ENCODE peak calls at places on chromosomes 11 and 22, in eight cellular contexts. One of them, this sample, is unnamed.
A peak's percentile ranks its signal among the peaks of the same experiment; 100 is the strongest.

GRCh38 chr11:15622231-15622890 is 507.6 kb downstream of the INSC start:
- DNase-seq in right lobe of liver: no peak
- DNase-seq in PC-9: no peak
- DNase-seq in body of pancreas: no peak
- DNase-seq in heart left ventricle: no peak
- DNase-seq in OCI-LY7: no peak
- DNase-seq in mucosa of descending colon: no peak
- DNase-seq in ascending aorta: no peak
- DNase-seq in this sample: no peak

GRCh38 chr11:88435405-88435804 is 97.9 kb upstream of the CTSC start:
- DNase-seq in ascending aorta: no peak
- DNase-seq in heart left ventricle: no peak
- DNase-seq in PC-9: no peak
- DNase-seq in right lobe of liver: no peak
- DNase-seq in body of pancreas: no peak
- DNase-seq in OCI-LY7: no peak
- DNase-seq in mucosa of descending colon: no peak
- DNase-seq in this sample: no peak

GRCh38 chr11:99277281-99277680 is 256.5 kb downstream of the CNTN5 start:
- DNase-seq in heart left ventricle: no peak
- DNase-seq in body of pancreas: no peak
- DNase-seq in PC-9: no peak
- DNase-seq in ascending aorta: no peak
- DNase-seq in right lobe of liver: no peak
- DNase-seq in OCI-LY7: no peak
- DNase-seq in mucosa of descending colon: no peak
- DNase-seq in this sample: no peak

GRCh38 chr22:17074648-17075002 is 10.2 kb upstream of the IL17RA start:
- DNase-seq in mucosa of descending colon: no peak
- DNase-seq in body of pancreas: no peak
- DNase-seq in PC-9: no peak
- DNase-seq in right lobe of liver: no peak
- DNase-seq in ascending aorta: no peak
- DNase-seq in OCI-LY7: no peak
- DNase-seq in heart left ventricle: no peak
- DNase-seq in this sample: no peak

GRCh38 chr11:85935751-85936150 is 80.6 kb downstream of the CCDC83 start:
- DNase-seq in OCI-LY7: no peak
- DNase-seq in right lobe of liver: no peak
- DNase-seq in heart left ventricle: no peak
- DNase-seq in ascending aorta: no peak
- DNase-seq in body of pancreas: no peak
- DNase-seq in mucosa of descending colon: no peak
- DNase-seq in PC-9: no peak
- DNase-seq in this sample: no peak

GRCh38 chr11:17736921-17737817 is 2.6 kb downstream of the KCNC1 start:
- DNase-seq in heart left ventricle: no peak
- DNase-seq in mucosa of descending colon: peak; percentile 5
- DNase-seq in right lobe of liver: no peak
- DNase-seq in PC-9: no peak
- DNase-seq in OCI-LY7: no peak
- DNase-seq in body of pancreas: no peak
- DNase-seq in ascending aorta: no peak
- DNase-seq in this sample: no peak

GRCh38 chr11:86193297-86194095 is 51.1 kb upstream of the EED start:
- DNase-seq in heart left ventricle: peak; percentile 84
- DNase-seq in right lobe of liver: peak; percentile 76
- DNase-seq in ascending aorta: peak; percentile 19
- DNase-seq in mucosa of descending colon: peak; percentile 61
- DNase-seq in body of pancreas: peak; percentile 72
- DNase-seq in PC-9: peak; percentile 82
- DNase-seq in OCI-LY7: peak; percentile 87
- DNase-seq in this sample: no peak

GRCh38 chr11:94674005-94674491 is 94.1 kb upstream of the AMOTL1 start:
- DNase-seq in PC-9: no peak
- DNase-seq in heart left ventricle: no peak
- DNase-seq in body of pancreas: no peak
- DNase-seq in right lobe of liver: no peak
- DNase-seq in ascending aorta: no peak
- DNase-seq in OCI-LY7: no peak
- DNase-seq in mucosa of descending colon: no peak
- DNase-seq in this sample: no peak

GRCh38 chr11:24457985-24458384 is 38.9 kb upstream of the LUZP2 start:
- DNase-seq in mucosa of descending colon: no peak
- DNase-seq in body of pancreas: no peak
- DNase-seq in ascending aorta: no peak
- DNase-seq in PC-9: no peak
- DNase-seq in OCI-LY7: no peak
- DNase-seq in heart left ventricle: no peak
- DNase-seq in right lobe of liver: no peak
- DNase-seq in this sample: no peak

GRCh38 chr22:48431014-48431413 is 1396.7 kb downstream of the BRD1 start:
- DNase-seq in mucosa of descending colon: no peak
- DNase-seq in PC-9: no peak
- DNase-seq in body of pancreas: no peak
- DNase-seq in right lobe of liver: no peak
- DNase-seq in ascending aorta: no peak
- DNase-seq in OCI-LY7: no peak
- DNase-seq in heart left ventricle: no peak
- DNase-seq in this sample: no peak

GRCh38 chr22:45709004-45709739 is 37.5 kb downstream of the ATXN10 start:
- DNase-seq in OCI-LY7: no peak
- DNase-seq in PC-9: peak; percentile 59
- DNase-seq in ascending aorta: no peak
- DNase-seq in heart left ventricle: no peak
- DNase-seq in body of pancreas: no peak
- DNase-seq in mucosa of descending colon: no peak
- DNase-seq in right lobe of liver: no peak
- DNase-seq in this sample: peak; percentile 61

GRCh38 chr11:31509017-31509411 is 408 bp downstream of the IMMP1L start:
- DNase-seq in ascending aorta: no peak
- DNase-seq in body of pancreas: no peak
- DNase-seq in right lobe of liver: no peak
- DNase-seq in heart left ventricle: no peak
- DNase-seq in PC-9: no peak
- DNase-seq in mucosa of descending colon: no peak
- DNase-seq in OCI-LY7: no peak
- DNase-seq in this sample: no peak

GRCh38 chr11:130721736-130722135 is 194.5 kb downstream of the SNX19 start:
- DNase-seq in body of pancreas: no peak
- DNase-seq in mucosa of descending colon: no peak
- DNase-seq in ascending aorta: no peak
- DNase-seq in right lobe of liver: no peak
- DNase-seq in PC-9: no peak
- DNase-seq in heart left ventricle: no peak
- DNase-seq in OCI-LY7: no peak
- DNase-seq in this sample: no peak

GRCh38 chr22:21443735-21444421 is 23.3 kb upstream of the TMEM191C start:
- DNase-seq in body of pancreas: peak; percentile 89
- DNase-seq in PC-9: no peak
- DNase-seq in OCI-LY7: no peak
- DNase-seq in ascending aorta: no peak
- DNase-seq in heart left ventricle: peak; percentile 16
- DNase-seq in right lobe of liver: peak; percentile 44
- DNase-seq in mucosa of descending colon: peak; percentile 23
- DNase-seq in this sample: no peak

GRCh38 chr11:46492540-46492939 is 101.0 kb upstream of the CHRM4 start:
- DNase-seq in body of pancreas: no peak
- DNase-seq in PC-9: no peak
- DNase-seq in heart left ventricle: no peak
- DNase-seq in right lobe of liver: no peak
- DNase-seq in ascending aorta: no peak
- DNase-seq in OCI-LY7: no peak
- DNase-seq in mucosa of descending colon: peak; percentile 70
- DNase-seq in this sample: peak; percentile 28

GRCh38 chr11:120324932-120325810 is at the start of gene TLCD5:
- DNase-seq in PC-9: peak; percentile 44
- DNase-seq in heart left ventricle: peak; percentile 77
- DNase-seq in mucosa of descending colon: peak; percentile 65
- DNase-seq in OCI-LY7: peak; percentile 48
- DNase-seq in ascending aorta: no peak
- DNase-seq in body of pancreas: peak; percentile 68
- DNase-seq in right lobe of liver: no peak
- DNase-seq in this sample: no peak

GRCh38 chr11:45180158-45180887 is 33.9 kb downstream of the PRDM11 start:
- DNase-seq in OCI-LY7: no peak
- DNase-seq in ascending aorta: no peak
- DNase-seq in PC-9: peak; percentile 63
- DNase-seq in body of pancreas: peak; percentile 80
- DNase-seq in right lobe of liver: peak; percentile 58
- DNase-seq in mucosa of descending colon: peak; percentile 79
- DNase-seq in heart left ventricle: peak; percentile 58
- DNase-seq in this sample: no peak

GRCh38 chr11:111852103-111852502 is 19.3 kb downstream of the ALG9 start:
- DNase-seq in PC-9: no peak
- DNase-seq in heart left ventricle: no peak
- DNase-seq in mucosa of descending colon: no peak
- DNase-seq in body of pancreas: no peak
- DNase-seq in ascending aorta: no peak
- DNase-seq in right lobe of liver: no peak
- DNase-seq in OCI-LY7: no peak
- DNase-seq in this sample: no peak

GRCh38 chr11:111860257-111860656 is 11.1 kb downstream of the ALG9 start:
- DNase-seq in right lobe of liver: no peak
- DNase-seq in ascending aorta: no peak
- DNase-seq in body of pancreas: no peak
- DNase-seq in PC-9: no peak
- DNase-seq in OCI-LY7: no peak
- DNase-seq in mucosa of descending colon: no peak
- DNase-seq in heart left ventricle: no peak
- DNase-seq in this sample: no peak

GRCh38 chr11:111851067-111851466 is 20.3 kb downstream of the ALG9 start:
- DNase-seq in right lobe of liver: peak; percentile 51
- DNase-seq in body of pancreas: no peak
- DNase-seq in heart left ventricle: no peak
- DNase-seq in mucosa of descending colon: no peak
- DNase-seq in PC-9: no peak
- DNase-seq in OCI-LY7: no peak
- DNase-seq in ascending aorta: no peak
- DNase-seq in this sample: no peak

GRCh38 chr11:111851636-111852035 is 19.7 kb downstream of the ALG9 start:
- DNase-seq in OCI-LY7: peak; percentile 15
- DNase-seq in right lobe of liver: no peak
- DNase-seq in PC-9: peak; percentile 51
- DNase-seq in mucosa of descending colon: no peak
- DNase-seq in heart left ventricle: no peak
- DNase-seq in ascending aorta: no peak
- DNase-seq in body of pancreas: no peak
- DNase-seq in this sample: no peak

GRCh38 chr11:111855506-111855905 is 15.9 kb downstream of the ALG9 start:
- DNase-seq in right lobe of liver: no peak
- DNase-seq in mucosa of descending colon: no peak
- DNase-seq in heart left ventricle: no peak
- DNase-seq in PC-9: no peak
- DNase-seq in OCI-LY7: no peak
- DNase-seq in ascending aorta: no peak
- DNase-seq in body of pancreas: no peak
- DNase-seq in this sample: no peak
- H3K36me3 ChIP-seq in right lobe of liver: peaks cover 13% of the 10 kb centered on the region
- H3K36me3 ChIP-seq in mucosa of descending colon: no peaks in the 10 kb centered on the region
- H3K36me3 ChIP-seq in heart left ventricle: no peaks in the 10 kb centered on the region
- H3K36me3 ChIP-seq in PC-9: peaks cover 13% of the 10 kb centered on the region
- H3K36me3 ChIP-seq in OCI-LY7: peaks cover 55% of the 10 kb centered on the region
- H3K36me3 ChIP-seq in ascending aorta: peaks cover 84% of the 10 kb centered on the region
- H3K36me3 ChIP-seq in body of pancreas: peaks cover 15% of the 10 kb centered on the region
- H3K36me3 ChIP-seq in this sample: peaks cover 4% of the 10 kb centered on the region

GRCh38 chr11:64242920-64243854 is 2.3 kb downstream of the FKBP2 start:
- DNase-seq in ascending aorta: no peak
- DNase-seq in heart left ventricle: no peak
- DNase-seq in right lobe of liver: no peak
- DNase-seq in PC-9: no peak
- DNase-seq in mucosa of descending colon: no peak
- DNase-seq in OCI-LY7: no peak
- DNase-seq in body of pancreas: no peak
- DNase-seq in this sample: no peak

GRCh38 chr11:64244107-64244506 is 2.6 kb downstream of the PPP1R14B start:
- DNase-seq in body of pancreas: no peak
- DNase-seq in OCI-LY7: no peak
- DNase-seq in ascending aorta: no peak
- DNase-seq in heart left ventricle: no peak
- DNase-seq in PC-9: no peak
- DNase-seq in right lobe of liver: no peak
- DNase-seq in mucosa of descending colon: no peak
- DNase-seq in this sample: no peak

GRCh38 chr11:64245401-64245796 is 1.3 kb downstream of the PPP1R14B start:
- DNase-seq in mucosa of descending colon: peak; percentile 76
- DNase-seq in ascending aorta: no peak
- DNase-seq in PC-9: no peak
- DNase-seq in right lobe of liver: peak; percentile 72
- DNase-seq in OCI-LY7: peak; percentile 57
- DNase-seq in heart left ventricle: peak; percentile 64
- DNase-seq in body of pancreas: peak; percentile 90
- DNase-seq in this sample: no peak

GRCh38 chr11:64245797-64246623 is 733 bp downstream of the PPP1R14B start:
- DNase-seq in heart left ventricle: peak; percentile 60
- DNase-seq in right lobe of liver: peak; percentile 69
- DNase-seq in body of pancreas: peak; percentile 88
- DNase-seq in PC-9: peak; percentile 96
- DNase-seq in OCI-LY7: peak; percentile 64
- DNase-seq in mucosa of descending colon: peak; percentile 81
- DNase-seq in ascending aorta: peak; percentile 87
- DNase-seq in this sample: no peak

GRCh38 chr11:64244966-64245365 is 1.8 kb downstream of the PPP1R14B start:
- DNase-seq in OCI-LY7: no peak
- DNase-seq in ascending aorta: no peak
- DNase-seq in PC-9: peak; percentile 31
- DNase-seq in right lobe of liver: no peak
- DNase-seq in mucosa of descending colon: no peak
- DNase-seq in heart left ventricle: no peak
- DNase-seq in body of pancreas: no peak
- DNase-seq in this sample: no peak
- H3K4me3 ChIP-seq in OCI-LY7: peak overlapping the region; percentile 88
- H3K4me3 ChIP-seq in ascending aorta: peak overlapping the region; percentile 68
- H3K4me3 ChIP-seq in PC-9: peak overlapping the region; percentile 79
- H3K4me3 ChIP-seq in right lobe of liver: peak overlapping the region; percentile 76
- H3K4me3 ChIP-seq in mucosa of descending colon: no peak overlapping the region
- H3K4me3 ChIP-seq in heart left ventricle: peak overlapping the region; percentile 75
- H3K4me3 ChIP-seq in body of pancreas: no peak overlapping the region
- H3K4me3 ChIP-seq in this sample: peak overlapping the region; percentile 94

GRCh38 chr11:56977324-56977723 is 11.4 kb upstream of the OR5AK2 start:
- DNase-seq in mucosa of descending colon: no peak
- DNase-seq in OCI-LY7: no peak
- DNase-seq in heart left ventricle: no peak
- DNase-seq in ascending aorta: no peak
- DNase-seq in right lobe of liver: no peak
- DNase-seq in body of pancreas: no peak
- DNase-seq in PC-9: no peak
- DNase-seq in this sample: no peak
- TF ChIP-seq CTCF in mucosa of descending colon: no peak
- TF ChIP-seq CTCF in OCI-LY7: no peak
- TF ChIP-seq CTCF in heart left ventricle: no peak
- TF ChIP-seq CTCF in ascending aorta: no peak
- TF ChIP-seq CTCF in right lobe of liver: no peak
- TF ChIP-seq CTCF in body of pancreas: no peak
- TF ChIP-seq CTCF in PC-9: no peak
- TF ChIP-seq CTCF in this sample: no peak

DNA sequence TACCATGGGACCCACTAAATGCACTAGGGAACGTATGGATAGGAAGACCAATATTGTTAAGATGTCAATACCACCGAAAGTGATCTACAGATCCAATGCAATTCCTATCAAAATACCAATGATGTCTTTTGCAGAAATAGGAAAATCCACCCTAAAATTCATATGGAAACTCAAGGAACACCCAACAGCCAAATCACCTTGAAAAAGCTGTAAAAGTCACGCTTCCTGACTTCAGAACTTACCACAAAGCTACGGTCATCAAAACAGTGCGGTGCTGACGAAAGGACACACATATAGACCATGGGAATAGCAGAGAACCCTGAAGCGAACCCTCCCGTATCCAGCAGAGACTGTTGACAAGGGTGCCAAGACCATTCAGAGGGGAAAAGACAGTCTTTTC is 20.5 kb downstream of the BRD1 start:
- DNase-seq in right lobe of liver: no peak
- DNase-seq in body of pancreas: no peak
- DNase-seq in ascending aorta: no peak
- DNase-seq in OCI-LY7: no peak
- DNase-seq in PC-9: no peak
- DNase-seq in heart left ventricle: no peak
- DNase-seq in mucosa of descending colon: no peak
- DNase-seq in this sample: no peak
- H3K36me3 ChIP-seq in right lobe of liver: peaks cover 20% of the 10 kb centered on the region
- H3K36me3 ChIP-seq in body of pancreas: peaks cover 5% of the 10 kb centered on the region
- H3K36me3 ChIP-seq in ascending aorta: peaks cover 32% of the 10 kb centered on the region
- H3K36me3 ChIP-seq in OCI-LY7: peaks cover 62% of the 10 kb centered on the region
- H3K36me3 ChIP-seq in PC-9: peaks cover 3% of the 10 kb centered on the region
- H3K36me3 ChIP-seq in heart left ventricle: no peaks in the 10 kb centered on the region
- H3K36me3 ChIP-seq in mucosa of descending colon: no peaks in the 10 kb centered on the region
- H3K36me3 ChIP-seq in this sample: peaks cover 16% of the 10 kb centered on the region

This sample was measured in BJ.